ENCODE peak calls at places on chromosomes 3 and 15, in nine cellular contexts. R is pancreas, H is WTC11, S is osteoblast, C is kidney epithelial cell, D is endothelial cell, X is GM10248, L is GM13977, O is transverse colon. W is an unnamed sample.

GRCh38 chr3:53702776-53703175 is 143.4 kb downstream of the CHDH start:
- DNase-seq in R (no peak), H (no peak), S (no peak), C (no peak), D (no peak), X (no peak), L (no peak), O (no peak), W (no peak)

GRCh38 chr15:38528279-38528678 is 36.3 kb downstream of the RASGRP1 start:
- DNase-seq in R (no peak), H (no peak), S (peak; percentile 22), C (no peak), D (no peak), X (no peak), L (no peak), O (no peak), W (no peak)

GRCh38 chr15:101210466-101210865 is 41.4 kb downstream of the CHSY1 start:
- DNase-seq in R (no peak), H (no peak), S (no peak), C (no peak), D (no peak), X (no peak), L (no peak), O (no peak), W (no peak)

GRCh38 chr15:70323111-70323851 is 225.6 kb upstream of the TLE3 start:
- DNase-seq in R (no peak), H (no peak), S (no peak), C (no peak), D (no peak), X (no peak), L (no peak), O (peak; percentile 51), W (no peak)

GRCh38 chr3:85838921-85839320 is 880.1 kb downstream of the CADM2 start:
- DNase-seq in R (no peak), H (no peak), S (no peak), C (no peak), D (no peak), X (no peak), L (no peak), O (no peak), W (no peak)

GRCh38 chr3:40616420-40616819 is 91.7 kb downstream of the ZNF621 start:
- DNase-seq in R (no peak), H (peak; percentile 12), S (no peak), C (no peak), D (no peak), X (no peak), L (no peak), O (no peak), W (no peak)

GRCh38 chr3:134038716-134039115 is 9.0 kb upstream of the SLCO2A1 start:
- DNase-seq in R (no peak), H (no peak), S (no peak), C (no peak), D (no peak), X (no peak), L (no peak), O (no peak), W (no peak)

GRCh38 chr15:90105521-90105920 is 3.3 kb upstream of the IDH2 start:
- DNase-seq in R (no peak), H (no peak), S (peak; percentile 79), C (no peak), D (no peak), X (no peak), L (no peak), O (no peak), W (no peak)

GRCh38 chr3:55749036-55749435 is 261.9 kb upstream of the WNT5A start:
- DNase-seq in R (no peak), H (no peak), S (no peak), C (no peak), D (no peak), X (no peak), L (no peak), O (no peak), W (no peak)
- TF ChIP-seq CTCF in R (no peak), H (no peak), S (no peak), C (no peak), D (no peak), X (no peak), L (no peak), O (no peak), W (no peak)

DNA sequence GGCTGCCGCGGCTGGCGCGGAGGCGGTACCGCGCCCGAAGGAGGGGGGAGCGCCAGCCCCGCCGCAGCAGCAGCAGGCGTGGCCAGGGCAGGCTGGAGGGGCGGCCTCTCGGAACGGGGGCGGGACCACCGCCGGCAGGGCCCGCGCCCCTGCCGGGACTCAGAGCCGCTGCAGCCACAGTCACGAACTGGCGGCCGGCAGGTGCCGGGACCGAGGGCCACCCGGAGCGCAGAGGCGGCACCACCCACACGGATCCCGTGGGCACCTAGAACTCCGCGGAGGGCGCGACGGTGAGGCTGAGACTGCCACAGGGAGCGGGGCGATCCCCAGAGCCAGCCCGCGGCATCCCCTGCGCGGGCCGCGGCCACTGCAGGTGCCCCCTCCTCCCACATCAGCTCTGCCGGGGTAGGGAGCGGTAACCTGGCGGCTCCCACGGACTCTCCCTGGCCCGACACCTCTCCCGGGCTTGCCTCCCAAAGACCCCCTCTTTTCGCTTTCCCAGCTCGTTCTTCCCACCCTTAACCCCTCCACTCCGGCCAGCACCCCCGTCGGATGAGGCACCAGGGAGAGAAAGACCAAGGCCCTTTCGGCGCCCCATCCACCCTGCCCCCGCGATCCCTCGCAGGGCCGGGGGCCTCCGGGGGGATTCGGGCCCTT is at the start of gene VWA5B2:
- DNase-seq in R (peak; percentile 66), H (peak; percentile 78), S (peak; percentile 98), C (no peak), D (peak; percentile 63), X (peak; percentile 90), L (peak; percentile 97), O (peak; percentile 65), W (peak; percentile 94)
- TF ChIP-seq CTCF in R (no peak), H (no peak), S (no peak), C (no peak), D (peak; percentile 15), X (no peak), L (no peak), O (peak; percentile 17), W (no peak)

DNA sequence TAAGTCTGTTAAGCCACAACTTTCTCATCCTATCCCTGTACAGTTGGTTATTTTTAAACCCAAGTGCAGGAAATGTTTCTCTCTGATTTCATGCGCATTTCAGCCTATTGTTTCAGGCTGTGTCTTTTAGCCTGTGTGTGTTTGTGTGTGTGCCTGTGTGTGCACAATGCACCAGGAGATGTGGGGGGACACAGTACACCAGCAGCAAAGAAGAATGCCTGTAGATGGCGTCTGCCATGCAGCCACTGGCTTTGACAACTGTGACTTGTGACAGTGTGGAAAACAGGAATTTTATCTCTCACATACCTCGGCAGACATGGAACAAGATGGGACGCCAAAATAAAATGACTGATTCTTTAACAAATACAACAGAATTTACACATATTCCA is 43.6 kb upstream of the PLXNA1 start:
- DNase-seq in R (no peak), H (no peak), S (no peak), C (no peak), D (no peak), X (no peak), L (no peak), O (no peak), W (no peak)
- TF ChIP-seq CTCF in R (no peak), H (no peak), S (no peak), C (no peak), D (no peak), X (peak; percentile 2), L (peak; percentile 33), O (no peak), W (peak; percentile 13)

DNA sequence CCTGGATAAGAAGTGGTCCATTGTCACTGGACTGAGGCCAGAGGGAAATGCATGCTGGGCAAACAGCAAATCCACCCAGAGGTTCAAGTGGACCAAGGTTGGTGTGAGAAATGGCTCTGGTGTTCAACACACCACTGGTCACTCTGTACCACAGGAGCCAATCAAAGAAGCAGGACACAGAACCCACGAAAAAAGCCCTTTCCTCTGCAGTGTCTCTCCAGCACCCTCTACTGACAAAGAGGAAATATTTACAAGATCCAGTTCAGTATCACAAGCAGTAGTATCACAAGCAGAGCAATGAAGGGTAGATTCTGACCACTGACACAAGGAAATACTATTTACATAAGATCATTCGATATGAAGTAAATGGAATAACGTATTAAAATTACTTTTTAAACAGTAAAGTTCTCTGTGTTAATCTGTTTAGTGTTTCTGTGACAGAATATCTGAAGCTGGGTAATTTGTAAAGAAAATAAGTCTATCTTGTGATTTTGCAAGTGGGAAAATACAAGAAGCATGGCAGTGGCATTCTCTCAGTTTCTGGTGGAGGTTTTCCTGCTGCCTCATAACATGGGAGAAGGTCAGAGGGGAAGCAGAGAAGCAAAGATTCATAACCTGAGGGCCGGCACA is 390.7 kb downstream of the EFHB start:
- DNase-seq in R (no peak), H (peak; percentile 11), S (no peak), C (no peak), D (peak; percentile 4), X (peak; percentile 18), L (peak; percentile 7), O (no peak), W (peak; percentile 9)
- TF ChIP-seq CTCF in R (no peak), H (peak; percentile 27), S (no peak), C (peak; percentile 63), D (peak; percentile 44), X (peak; percentile 74), L (peak; percentile 76), O (peak; percentile 36), W (peak; percentile 70)

GRCh38 chr15:45393851-45394250 is 15.5 kb upstream of the GATM start:
- DNase-seq in R (peak; percentile 55), H (peak; percentile 39), S (no peak), C (no peak), D (no peak), X (no peak), L (no peak), O (no peak), W (no peak)
- TF ChIP-seq CTCF in R (no peak), H (no peak), S (peak; percentile 32), C (peak; percentile 29), D (no peak), X (peak; percentile 48), L (peak; percentile 45), O (peak; percentile 25), W (no peak)

GRCh38 chr3:128609294-128609693 is 41.3 kb downstream of the RPN1 start:
- DNase-seq in R (no peak), H (no peak), S (no peak), C (no peak), D (no peak), X (no peak), L (no peak), O (no peak), W (no peak)
- TF ChIP-seq CTCF in R (no peak), H (no peak), S (no peak), C (no peak), D (no peak), X (no peak), L (no peak), O (no peak), W (no peak)

GRCh38 chr3:59064276-59064675 is 14.5 kb upstream of the CFAP20DC start:
- DNase-seq in R (no peak), H (peak; percentile 32), S (no peak), C (no peak), D (no peak), X (no peak), L (no peak), O (peak; percentile 19), W (no peak)
- TF ChIP-seq CTCF in R (no peak), H (no peak), S (no peak), C (no peak), D (no peak), X (no peak), L (no peak), O (no peak), W (no peak)

GRCh38 chr15:52261498-52262242 is 33.9 kb downstream of the MYO5C start:
- DNase-seq in R (peak; percentile 71), H (peak; percentile 78), S (peak; percentile 86), C (peak; percentile 88), D (peak; percentile 70), X (peak; percentile 86), L (peak; percentile 85), O (peak; percentile 61), W (peak; percentile 85)
- TF ChIP-seq CTCF in R (no peak), H (no peak), S (no peak), C (no peak), D (no peak), X (no peak), L (peak; percentile 2), O (no peak), W (no peak)